ENCODE peak calls at places on chromosomes 16 and 17, in eight cellular contexts. X is HEK293T; W is Calu3; C is C1 segment of cervical spinal cord; Y is HT1080; E is dermis microvascular lymphatic vessel endothelial cell; T is activated T-cell treated with anti-CD3 and anti-CD28 coated beads, Interleukin-2, amount 50 U/mL, for 48 hours; F is NCI-H748 treated with DMSO at 0.1 percent for 48 hours. B is an unnamed sample.

GRCh38 chr16:69554495-69554894 is 11.3 kb upstream of the NFAT5 start:
- DNase-seq in C (no peak), Y (peak), X (no peak), T (no peak), F (no peak), W (no peak), E (no peak), B (no peak)

GRCh38 chr17:39231587-39232551 is 6.1 kb upstream of the STAC2 start:
- DNase-seq in Y (no peak), W (peak), C (no peak), F (no peak), E (no peak), T (peak), X (peak), B (no peak)

GRCh38 chr17:3763777-3764170 is 37.2 kb downstream of the ITGAE start:
- DNase-seq in C (no peak), E (no peak), X (no peak), Y (no peak), T (no peak), F (no peak), W (no peak), B (no peak)

GRCh38 chr17:58105093-58105492 is 21.9 kb downstream of the DYNLL2 start:
- DNase-seq in E (no peak), F (no peak), T (no peak), Y (no peak), W (no peak), C (no peak), X (no peak), B (no peak)

GRCh38 chr17:44197980-44198720 is 1.5 kb downstream of the ATXN7L3 start:
- DNase-seq in Y (peak), X (no peak), C (no peak), F (no peak), E (no peak), T (peak), W (peak), B (no peak)

GRCh38 chr16:90018297-90019200 is 707 bp downstream of the DBNDD1 start:
- DNase-seq in Y (no peak), W (peak), X (no peak), E (no peak), T (no peak), F (no peak), C (no peak), B (no peak)

GRCh38 chr17:34727601-34728000 is 148.2 kb downstream of the TMEM132E start:
- DNase-seq in Y (no peak), X (no peak), F (no peak), T (no peak), E (no peak), W (no peak), C (no peak), B (no peak)

GRCh38 chr16:81185416-81185815 is 53.1 kb upstream of the BCO1 start:
- DNase-seq in W (no peak), X (no peak), C (no peak), T (no peak), E (no peak), Y (no peak), F (no peak), B (no peak)

GRCh38 chr16:74570412-74571301 is 36.3 kb downstream of the GLG1 start:
- DNase-seq in E (no peak), X (no peak), Y (no peak), T (no peak), F (no peak), C (no peak), W (peak), B (no peak)

GRCh38 chr17:78817123-78817522 is 23.5 kb downstream of the USP36 start:
- DNase-seq in F (no peak), T (peak), C (no peak), Y (no peak), W (no peak), E (no peak), X (no peak), B (no peak)

GRCh38 chr16:1167276-1168107 is 14.6 kb downstream of the CACNA1H start:
- DNase-seq in W (peak), T (no peak), F (peak), C (no peak), X (no peak), E (no peak), Y (no peak), B (no peak)

GRCh38 chr17:38602453-38602852 is 3.3 kb downstream of the SRCIN1 start:
- DNase-seq in W (no peak), E (no peak), F (no peak), T (no peak), Y (no peak), C (no peak), X (no peak), B (no peak)

GRCh38 chr17:49859991-49860953 is 12.4 kb upstream of the TAC4 start:
- DNase-seq in T (no peak), F (no peak), C (peak), E (no peak), X (no peak), Y (no peak), W (peak), B (no peak)

GRCh38 chr17:44110011-44110686 is 13.3 kb downstream of the HDAC5 start:
- DNase-seq in Y (no peak), W (no peak), X (no peak), C (no peak), T (no peak), F (no peak), E (no peak), B (no peak)

GRCh38 chr16:85420501-85421337 is 192.4 kb upstream of the GSE1 start:
- DNase-seq in W (peak), C (no peak), Y (peak), E (no peak), X (peak), F (no peak), T (peak), B (no peak)

GRCh38 chr17:3038941-3039340 is 24.5 kb downstream of the OR1D5 start:
- DNase-seq in C (no peak), E (no peak), F (no peak), X (no peak), W (no peak), Y (no peak), T (no peak), B (no peak)

GRCh38 chr17:37489197-37490001 is at the start of gene DUSP14:
- DNase-seq in C (peak), Y (peak), T (peak), W (peak), E (peak), X (peak), F (peak), B (peak)

GRCh38 chr17:80892900-80893603 is 98.6 kb upstream of the CHMP6 start:
- DNase-seq in E (no peak), C (no peak), W (no peak), X (no peak), F (no peak), Y (peak), T (peak), B (no peak)

GRCh38 chr16:24748242-24748641 is 18.8 kb downstream of the TNRC6A start:
- DNase-seq in X (no peak), W (peak), T (no peak), E (peak), C (peak), Y (peak), F (no peak), B (peak)

GRCh38 chr16:82092711-82093110 is 57.7 kb downstream of the HSD17B2 start:
- DNase-seq in F (no peak), Y (peak), C (no peak), W (no peak), E (no peak), X (no peak), T (no peak), B (no peak)

GRCh38 chr17:1060991-1061390 is 64.1 kb downstream of the TIMM22 start:
- DNase-seq in X (no peak), Y (peak), W (peak), F (no peak), E (peak), T (peak), C (peak), B (no peak)

GRCh38 chr16:21599994-21600773 is 807 bp downstream of the METTL9 start:
- DNase-seq in Y (peak), T (peak), E (peak), X (peak), F (peak), C (no peak), W (peak), B (no peak)

GRCh38 chr16:62208934-62209333 is 172.7 kb upstream of the CDH8 start:
- DNase-seq in E (no peak), X (no peak), T (no peak), Y (no peak), C (no peak), W (no peak), F (no peak), B (no peak)

GRCh38 chr17:80955673-80956306 is 35.9 kb upstream of the CHMP6 start:
- DNase-seq in C (no peak), Y (no peak), W (no peak), T (no peak), E (no peak), X (no peak), F (no peak), B (no peak)

GRCh38 chr17:8155341-8156173 is 3.4 kb upstream of the PER1 start:
- DNase-seq in E (no peak), Y (no peak), F (no peak), C (no peak), X (no peak), W (no peak), T (no peak), B (peak)

GRCh38 chr17:82775033-82775823 is 23.4 kb downstream of the TBCD start:
- DNase-seq in X (peak), T (peak), W (peak), E (no peak), C (no peak), Y (no peak), F (peak), B (peak)

GRCh38 chr17:2511138-2511461 is 588 bp downstream of the METTL16 start:
- DNase-seq in Y (no peak), C (no peak), F (no peak), W (no peak), E (no peak), X (no peak), T (no peak), B (no peak)

GRCh38 chr16:24318670-24319069 is 62.5 kb downstream of the CACNG3 start:
- DNase-seq in F (no peak), W (no peak), E (no peak), Y (no peak), X (no peak), T (no peak), C (no peak), B (no peak)

GRCh38 chr17:67689534-67690177 is 28.1 kb upstream of the NOL11 start:
- DNase-seq in Y (peak), C (no peak), T (no peak), F (peak), W (peak), E (peak), X (peak), B (no peak)

GRCh38 chr17:66018786-66019185 is 173.1 kb downstream of the CEP112 start:
- DNase-seq in C (no peak), X (no peak), W (no peak), E (peak), F (peak), Y (no peak), T (no peak), B (no peak)

GRCh38 chr17:58324409-58325288 is 3.9 kb downstream of the TSPOAP1 start:
- DNase-seq in Y (no peak), W (peak), E (no peak), F (peak), X (no peak), T (no peak), C (no peak), B (no peak)

GRCh38 chr17:45814622-45815606 is 29.8 kb upstream of the SPPL2C start:
- DNase-seq in C (no peak), X (no peak), E (no peak), F (no peak), Y (no peak), T (no peak), W (no peak), B (no peak)

GRCh38 chr16:89749637-89750036 is 28.3 kb downstream of the ZNF276 start:
- DNase-seq in Y (no peak), W (no peak), X (no peak), C (no peak), F (no peak), E (no peak), T (no peak), B (no peak)

GRCh38 chr16:518858-519257 is 8.7 kb upstream of the CAPN15 start:
- DNase-seq in Y (no peak), X (no peak), C (no peak), W (no peak), E (no peak), T (no peak), F (no peak), B (no peak)

GRCh38 chr17:51060396-51060795 is 60.3 kb downstream of the SPAG9 start:
- DNase-seq in T (no peak), C (no peak), W (no peak), F (no peak), X (no peak), Y (no peak), E (no peak), B (no peak)

GRCh38 chr17:74677558-74678466 is 34.9 kb downstream of the CD300LF start:
- DNase-seq in T (no peak), F (no peak), C (no peak), W (no peak), E (no peak), X (no peak), Y (peak), B (no peak)

GRCh38 chr17:61462734-61463067 is 10.5 kb downstream of the TBX4 start:
- DNase-seq in X (no peak), F (no peak), E (no peak), T (no peak), C (no peak), Y (no peak), W (no peak), B (no peak)

GRCh38 chr16:75380870-75381269 is 52.4 kb downstream of the CFDP1 start:
- DNase-seq in C (no peak), F (no peak), X (no peak), W (no peak), T (no peak), Y (peak), E (peak), B (no peak)

B was measured in breast epithelium.